ENCODE peak calls at places on chromosomes 13 and 19, in five cellular contexts. F is GOT3; T is HFF-Myc; L is stimulated activated CD8-positive, alpha-beta memory T cell treated with anti-CD3 and anti-CD28 coated beads, Interleukin-4, amount 100 ng/mL, for 1 hour; G is WTC11. O is an unnamed sample.
A peak's percentile ranks its signal among the peaks of the same experiment; 100 is the strongest.

GRCh38 chr19:47100290-47100689 is 13.3 kb downstream of the ZC3H4 start:
- DNase-seq in T (no peak), G (no peak), F (no peak), L (no peak), O (no peak)

GRCh38 chr19:17406039-17406886 is 833 bp upstream of the BST2 start:
- DNase-seq in F (no peak), T (no peak), G (no peak), L (no peak), O (no peak)

GRCh38 chr19:33394723-33395560 is 21.4 kb downstream of the CEBPG start:
- DNase-seq in L (no peak), T (no peak), G (no peak), F (no peak), O (no peak)

GRCh38 chr19:35818445-35818844 is 5.8 kb upstream of the PRODH2 start:
- DNase-seq in L (no peak), F (no peak), G (no peak), T (no peak), O (no peak)

GRCh38 chr19:18234194-18234593 is 8.0 kb upstream of the PDE4C start:
- DNase-seq in G (no peak), F (no peak), L (no peak), T (no peak), O (no peak)

GRCh38 chr19:5851302-5851701 is at the start of gene FUT3:
- DNase-seq in G (no peak), F (no peak), L (no peak), T (no peak), O (no peak)

GRCh38 chr13:114096811-114097503 is 35.5 kb downstream of the RASA3 start:
- DNase-seq in F (no peak), L (no peak), T (no peak), G (peak; percentile 10), O (no peak)

GRCh38 chr19:52351512-52351911 is 15.5 kb downstream of the ZNF610 start:
- DNase-seq in G (peak; percentile 80), T (no peak), L (no peak), F (no peak), O (no peak)

GRCh38 chr19:16205205-16206045 is 7.7 kb downstream of the AP1M1 start:
- DNase-seq in F (no peak), G (peak; percentile 5), L (no peak), T (no peak), O (no peak)

GRCh38 chr19:2420490-2420889 is 6.9 kb downstream of the TIMM13 start:
- DNase-seq in L (no peak), G (no peak), F (no peak), T (no peak), O (no peak)

GRCh38 chr19:19115954-19116353 is 22.3 kb downstream of the TMEM161A start:
- DNase-seq in T (no peak), L (no peak), G (peak; percentile 88), F (no peak), O (no peak)

GRCh38 chr13:21909331-21909730 is 238.5 kb downstream of the FGF9 start:
- DNase-seq in T (no peak), G (no peak), L (no peak), F (no peak), O (no peak)

GRCh38 chr13:46119883-46120614 is 15.2 kb upstream of the CPB2 start:
- DNase-seq in G (no peak), T (no peak), F (no peak), L (no peak), O (no peak)

GRCh38 chr19:35715981-35716734 is 1.6 kb upstream of the KMT2B start:
- DNase-seq in T (no peak), L (no peak), G (no peak), F (no peak), O (no peak)

GRCh38 chr19:45079063-45079910 is at the start of gene GEMIN7:
- DNase-seq in G (peak; percentile 89), F (peak; percentile 68), T (no peak), L (peak; percentile 60), O (peak; percentile 66)

GRCh38 chr13:58369941-58370340 is 738.4 kb downstream of the PCDH17 start:
- DNase-seq in G (no peak), T (no peak), F (no peak), L (no peak), O (no peak)

GRCh38 chr19:48319647-48320537 is 5.5 kb upstream of the EMP3 start:
- DNase-seq in L (peak; percentile 63), G (peak; percentile 94), F (peak; percentile 15), T (no peak), O (peak; percentile 53)

GRCh38 chr13:48646791-48647190 is 6.9 kb upstream of the CYSLTR2 start:
- DNase-seq in F (no peak), G (peak; percentile 11), T (no peak), L (no peak), O (no peak)

GRCh38 chr13:63631006-63631405 is 2215.4 kb upstream of the PCDH20 start:
- DNase-seq in G (no peak), F (no peak), L (no peak), T (no peak), O (no peak)

GRCh38 chr19:2532252-2533071 is 56.5 kb downstream of the GADD45B start:
- DNase-seq in F (no peak), T (no peak), G (no peak), L (no peak), O (no peak)

GRCh38 chr13:113963376-113963775 is 10.5 kb downstream of the C13orf46 start:
- DNase-seq in F (no peak), T (no peak), G (no peak), L (no peak), O (no peak)

GRCh38 chr13:79767126-79767525 is 286.2 kb downstream of the NDFIP2 start:
- DNase-seq in F (no peak), L (no peak), T (no peak), G (no peak), O (no peak)

GRCh38 chr19:52963229-52963760 is 614 bp upstream of the ZNF816 start:
- DNase-seq in L (no peak), F (no peak), T (no peak), G (peak; percentile 40), O (no peak)

GRCh38 chr13:34577051-34577450 is 365.0 kb upstream of the NBEA start:
- DNase-seq in G (no peak), F (no peak), L (no peak), T (peak; percentile 6), O (no peak)

GRCh38 chr13:41637578-41637977 is 180.2 kb downstream of the RGCC start:
- DNase-seq in G (no peak), T (no peak), L (no peak), F (no peak), O (no peak)

GRCh38 chr19:10687518-10688288 is 13.5 kb upstream of the QTRT1 start:
- DNase-seq in G (no peak), T (no peak), F (no peak), L (no peak), O (no peak)

GRCh38 chr19:2887391-2887914 is 13.3 kb upstream of the ZNF57 start:
- DNase-seq in F (peak; percentile 36), L (no peak), T (no peak), G (no peak), O (peak; percentile 12)

GRCh38 chr19:18439025-18439909 is 1.3 kb upstream of the ISYNA1 start:
- DNase-seq in T (no peak), F (no peak), G (no peak), L (no peak), O (no peak)

GRCh38 chr13:111384441-111385181 is 64.2 kb downstream of the TEX29 start:
- DNase-seq in F (no peak), G (no peak), T (no peak), L (no peak), O (no peak)

GRCh38 chr19:10418281-10419199 is 1.8 kb upstream of the PDE4A start:
- DNase-seq in L (no peak), F (no peak), G (peak; percentile 37), T (no peak), O (no peak)

GRCh38 chr19:10290876-10291553 is 1.3 kb downstream of the ICAM5 start:
- DNase-seq in L (no peak), T (no peak), G (peak; percentile 73), F (no peak), O (peak; percentile 53)

GRCh38 chr19:18663940-18664530 is 19.4 kb upstream of the CRTC1 start:
- DNase-seq in F (no peak), T (no peak), L (no peak), G (no peak), O (no peak)